ENCODE peak calls at places on chromosome 16, in nine cellular contexts. O, S, T, D, R, P, C, L and A are unnamed samples.
A peak's percentile ranks its signal among the peaks of the same experiment; 100 is the strongest.

GRCh38 chr16:80580109-80580832 is 39.5 kb downstream of the DYNLRB2 start:
- DNase-seq in O (no peak), S (no peak), T (no peak), D (no peak), R (peak; percentile 75), P (no peak), C (no peak), L (no peak), A (no peak)

GRCh38 chr16:80337786-80338185 is 203.0 kb upstream of the DYNLRB2 start:
- DNase-seq in O (no peak), S (no peak), T (no peak), D (no peak), R (no peak), P (no peak), C (no peak), L (peak; percentile 17), A (no peak)

GRCh38 chr16:29686740-29687327 is 7.9 kb downstream of the QPRT start:
- DNase-seq in O (no peak), S (no peak), T (no peak), D (no peak), R (no peak), P (no peak), C (no peak), L (no peak), A (no peak)

GRCh38 chr16:75065808-75066149 is 50.8 kb downstream of the LDHD start:
- DNase-seq in O (no peak), S (no peak), T (no peak), D (no peak), R (no peak), P (no peak), C (no peak), L (no peak), A (no peak)

GRCh38 chr16:60127196-60127595 is 1393.1 kb upstream of the GOT2 start:
- DNase-seq in O (no peak), S (no peak), T (no peak), D (no peak), R (no peak), P (no peak), C (no peak), L (no peak), A (no peak)

GRCh38 chr16:3112058-3112880 is at the start of gene ZNF205:
- DNase-seq in O (peak; percentile 76), S (peak; percentile 79), T (peak; percentile 80), D (no peak), R (no peak), P (peak; percentile 78), C (no peak), L (peak; percentile 76), A (peak; percentile 83)

GRCh38 chr16:31869511-31870201 is 4.0 kb upstream of the ZNF267 start:
- DNase-seq in O (no peak), S (peak; percentile 49), T (peak; percentile 57), D (no peak), R (peak; percentile 74), P (peak; percentile 56), C (peak; percentile 64), L (peak; percentile 67), A (no peak)

GRCh38 chr16:65059421-65059980 is 62.4 kb downstream of the CDH11 start:
- DNase-seq in O (peak; percentile 90), S (no peak), T (no peak), D (no peak), R (no peak), P (no peak), C (no peak), L (no peak), A (no peak)

GRCh38 chr16:30005341-30006094 is 5.3 kb downstream of the DOC2A start:
- DNase-seq in O (no peak), S (no peak), T (no peak), D (no peak), R (peak; percentile 62), P (no peak), C (no peak), L (no peak), A (peak; percentile 26)

GRCh38 chr16:27761816-27762215 is 211.9 kb downstream of the KATNIP start:
- DNase-seq in O (no peak), S (no peak), T (peak; percentile 16), D (no peak), R (no peak), P (no peak), C (no peak), L (no peak), A (no peak)

GRCh38 chr16:58393138-58393504 is 850 bp downstream of the GINS3 start:
- DNase-seq in O (peak; percentile 18), S (no peak), T (no peak), D (no peak), R (no peak), P (no peak), C (no peak), L (no peak), A (peak; percentile 18)

GRCh38 chr16:54879681-54880080 is 51.0 kb upstream of the IRX5 start:
- DNase-seq in O (no peak), S (no peak), T (no peak), D (no peak), R (no peak), P (no peak), C (no peak), L (no peak), A (no peak)

GRCh38 chr16:19119564-19119963 is 5.8 kb downstream of the ITPRIPL2 start:
- DNase-seq in O (no peak), S (peak; percentile 91), T (no peak), D (no peak), R (no peak), P (no peak), C (no peak), L (no peak), A (no peak)

GRCh38 chr16:12763517-12763916 is 40.2 kb downstream of the CPPED1 start:
- DNase-seq in O (no peak), S (no peak), T (no peak), D (no peak), R (no peak), P (no peak), C (no peak), L (no peak), A (no peak)

GRCh38 chr16:11547517-11547916 is 39.2 kb downstream of the LITAF start:
- DNase-seq in O (no peak), S (no peak), T (no peak), D (no peak), R (no peak), P (no peak), C (no peak), L (no peak), A (no peak)

GRCh38 chr16:20944861-20945390 is 44.4 kb downstream of the LYRM1 start:
- DNase-seq in O (no peak), S (no peak), T (no peak), D (no peak), R (no peak), P (no peak), C (no peak), L (no peak), A (no peak)

GRCh38 chr16:83513006-83513755 is 294.6 kb upstream of the HSBP1 start:
- DNase-seq in O (no peak), S (no peak), T (no peak), D (no peak), R (no peak), P (no peak), C (no peak), L (peak; percentile 70), A (peak; percentile 19)

GRCh38 chr16:13307255-13307654 is 405.9 kb downstream of the SHISA9 start:
- DNase-seq in O (no peak), S (peak; percentile 99), T (no peak), D (no peak), R (no peak), P (no peak), C (no peak), L (peak; percentile 47), A (peak; percentile 75)

GRCh38 chr16:4212207-4212933 is 29.5 kb downstream of the SRL start:
- DNase-seq in O (no peak), S (no peak), T (no peak), D (peak; percentile 35), R (no peak), P (no peak), C (peak; percentile 73), L (no peak), A (no peak)
- H3K27ac ChIP-seq in O (no peak overlapping the region), S (peak overlapping the region; percentile 72), T (no peak overlapping the region), D (peak overlapping the region; percentile 95), R (no peak overlapping the region), P (no peak overlapping the region), C (peak overlapping the region; percentile 93), L (peak overlapping the region; percentile 72), A (no peak overlapping the region)

DNA sequence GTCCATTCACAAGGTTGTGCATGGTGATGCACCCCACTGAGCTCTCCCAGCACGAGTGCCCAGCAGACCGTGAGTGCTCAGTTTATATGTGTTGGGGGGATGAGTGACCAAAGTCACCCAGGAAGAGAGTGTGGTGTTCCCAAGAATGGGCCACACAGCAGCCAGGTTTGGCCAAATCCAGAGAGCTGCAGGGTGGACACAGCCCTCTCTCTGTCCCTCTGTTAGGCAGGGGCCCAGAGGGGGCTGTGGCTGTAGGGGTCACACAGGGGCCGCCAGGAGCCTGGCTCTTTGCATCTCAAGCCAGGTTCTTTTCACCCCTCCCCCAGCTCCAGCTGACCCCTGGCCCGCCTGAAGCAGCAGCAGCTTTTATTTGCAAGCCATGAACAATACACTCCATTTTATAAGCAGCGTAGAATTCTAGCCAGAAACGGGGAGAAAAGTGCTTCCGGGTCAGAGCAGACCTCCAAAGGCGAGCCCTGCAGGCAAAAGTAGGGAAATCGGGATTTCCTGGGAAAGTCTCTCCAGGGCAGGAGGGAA is 13.3 kb downstream of the COTL1 start:
- DNase-seq in O (no peak), S (no peak), T (no peak), D (no peak), R (no peak), P (no peak), C (no peak), L (no peak), A (no peak)
- H3K27ac ChIP-seq in O (peak overlapping the region; percentile 67), S (no peak overlapping the region), T (no peak overlapping the region), D (no peak overlapping the region), R (no peak overlapping the region), P (no peak overlapping the region), C (peak overlapping the region; percentile 64), L (no peak overlapping the region), A (no peak overlapping the region)

DNA sequence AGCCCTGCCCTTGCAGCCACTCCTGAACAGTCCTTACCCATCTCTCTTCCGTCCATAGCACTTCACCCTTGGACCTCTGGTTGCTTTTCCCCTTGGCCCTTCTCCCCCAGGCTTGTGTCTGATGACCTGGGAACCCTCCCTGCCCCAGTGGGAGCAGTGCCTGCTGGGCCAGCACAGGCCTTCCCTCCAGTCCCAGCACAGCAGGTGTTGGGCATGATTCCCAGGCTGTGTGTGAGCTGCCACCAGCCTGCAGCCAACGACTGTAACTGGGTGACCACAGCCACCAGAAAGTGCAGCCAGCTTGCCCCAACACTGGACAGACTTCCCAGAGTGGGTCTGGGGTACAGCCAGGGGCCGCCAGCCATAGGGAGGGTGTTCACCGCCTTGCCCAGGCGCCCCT is 30.0 kb downstream of the CRAMP1 start:
- DNase-seq in O (no peak), S (no peak), T (no peak), D (no peak), R (no peak), P (no peak), C (no peak), L (no peak), A (no peak)
- H3K27ac ChIP-seq in O (no peak overlapping the region), S (no peak overlapping the region), T (no peak overlapping the region), D (no peak overlapping the region), R (no peak overlapping the region), P (no peak overlapping the region), C (no peak overlapping the region), L (no peak overlapping the region), A (no peak overlapping the region)

GRCh38 chr16:67941469-67942199 is 2.3 kb downstream of the LCAT start:
- DNase-seq in O (no peak), S (no peak), T (no peak), D (no peak), R (no peak), P (no peak), C (no peak), L (no peak), A (no peak)
- H3K27ac ChIP-seq in O (no peak overlapping the region), S (no peak overlapping the region), T (no peak overlapping the region), D (peak overlapping the region; percentile 30), R (no peak overlapping the region), P (no peak overlapping the region), C (no peak overlapping the region), L (no peak overlapping the region), A (no peak overlapping the region)

GRCh38 chr16:89506791-89507191 is 1.4 kb upstream of the SPG7 start:
- DNase-seq in O (no peak), S (no peak), T (no peak), D (no peak), R (peak; percentile 59), P (no peak), C (no peak), L (no peak), A (peak; percentile 83)
- H3K27ac ChIP-seq in O (no peak overlapping the region), S (peak overlapping the region; percentile 74), T (peak overlapping the region; percentile 98), D (no peak overlapping the region), R (peak overlapping the region; percentile 86), P (no peak overlapping the region), C (peak overlapping the region; percentile 96), L (no peak overlapping the region), A (peak overlapping the region; percentile 95)